ENCODE peak calls at places on chromosome 19, in seven cellular contexts. B, G, H, F, D, Z and X are unnamed samples.

GRCh38 chr19:53906211-53907192 is 2.6 kb upstream of the CACNG7 start:
- DNase-seq in B (no peak), G (no peak), H (peak), F (peak), D (no peak), Z (no peak), X (no peak)

GRCh38 chr19:34120846-34121639 is 51.3 kb upstream of the LSM14A start:
- DNase-seq in B (no peak), G (peak), H (peak), F (peak), D (peak), Z (no peak), X (no peak)

GRCh38 chr19:3577741-3578344 is 5.1 kb downstream of the HMG20B start:
- DNase-seq in B (no peak), G (no peak), H (no peak), F (no peak), D (no peak), Z (no peak), X (no peak)

GRCh38 chr19:7738023-7738422 is 6.1 kb upstream of the CLEC4G start:
- DNase-seq in B (no peak), G (no peak), H (no peak), F (no peak), D (peak), Z (no peak), X (no peak)

GRCh38 chr19:56111601-56112312 is 9.3 kb downstream of the ZNF787 start:
- DNase-seq in B (no peak), G (no peak), H (no peak), F (peak), D (no peak), Z (no peak), X (peak)

GRCh38 chr19:22503524-22503923 is 81.4 kb upstream of the ZNF98 start:
- DNase-seq in B (no peak), G (no peak), H (no peak), F (no peak), D (no peak), Z (no peak), X (no peak)

GRCh38 chr19:4594199-4594598 is 34.7 kb upstream of the SEMA6B start:
- DNase-seq in B (no peak), G (no peak), H (no peak), F (no peak), D (no peak), Z (no peak), X (no peak)

GRCh38 chr19:53112286-53112685 is 9.1 kb upstream of the ZNF160 start:
- DNase-seq in B (no peak), G (no peak), H (no peak), F (no peak), D (peak), Z (no peak), X (no peak)

DNA sequence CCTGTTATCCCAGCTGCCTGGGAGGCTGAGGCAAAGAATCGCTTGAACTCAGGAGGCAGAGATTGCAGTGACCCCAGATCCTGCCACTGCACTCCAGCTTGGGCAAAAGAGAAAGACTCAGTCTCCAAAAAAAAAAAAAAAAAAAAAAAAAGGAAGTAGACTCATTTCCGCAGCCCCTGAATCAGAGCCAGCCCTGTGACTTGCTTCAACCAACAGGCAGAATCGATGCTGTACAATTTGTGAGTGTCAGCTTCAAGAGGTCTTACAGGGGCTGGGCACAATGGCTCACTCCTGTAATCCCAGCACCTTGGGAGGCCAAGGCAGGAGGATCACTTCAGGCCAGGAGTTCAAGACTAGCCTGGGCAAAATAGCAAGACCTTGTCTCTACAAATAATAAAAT is 12.8 kb downstream of the ANKRD27 start:
- DNase-seq in B (no peak), G (peak), H (peak), F (peak), D (no peak), Z (no peak), X (peak)
- TF ChIP-seq CTCF in B (no peak), G (no peak), H (no peak), F (no peak), D (no peak), Z (no peak), X (no peak)

GRCh38 chr19:37172368-37173366 is at the start of gene ZNF585A:
- DNase-seq in B (peak), G (peak), H (peak), F (peak), D (peak), Z (peak), X (peak)
- TF ChIP-seq CTCF in B (peak), G (peak), H (peak), F (no peak), D (peak), Z (peak), X (no peak)

GRCh38 chr19:40191836-40192646 is 815 bp downstream of the MAP3K10 start:
- DNase-seq in B (no peak), G (peak), H (peak), F (no peak), D (no peak), Z (no peak), X (no peak)
- TF ChIP-seq CTCF in B (peak), G (no peak), H (no peak), F (no peak), D (no peak), Z (peak), X (no peak)

DNA sequence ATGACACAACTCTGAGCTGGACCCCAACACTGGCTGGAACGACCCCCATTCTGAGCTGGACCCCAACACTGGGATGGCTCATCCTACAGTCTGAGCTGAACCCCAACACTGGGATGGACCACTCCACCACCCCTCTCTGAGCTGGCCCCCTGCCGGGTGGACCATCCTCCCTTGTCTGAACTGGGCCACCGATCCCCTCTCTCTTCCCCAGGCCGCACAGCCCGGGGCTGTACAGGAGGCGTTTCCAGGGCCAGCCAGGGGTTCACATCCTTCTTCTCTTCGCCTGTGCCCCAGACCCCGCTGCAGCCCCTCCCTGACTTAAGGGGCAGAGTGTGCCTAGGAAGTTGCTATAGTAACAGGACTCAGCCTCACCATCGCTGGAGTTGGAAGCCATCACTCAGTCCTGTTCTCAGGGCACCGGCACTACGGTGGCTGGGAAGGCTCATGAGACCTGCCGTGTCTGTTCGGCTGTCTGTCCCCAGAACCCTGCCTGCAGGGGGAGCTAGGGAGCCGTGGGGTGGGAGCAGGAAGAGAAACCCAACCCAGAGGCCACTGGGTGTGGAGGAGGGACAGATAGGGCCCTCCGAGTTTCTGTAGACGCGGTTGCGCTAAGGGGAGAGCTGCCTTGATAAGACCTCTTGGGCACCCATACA is 3.7 kb downstream of the PRKACA start:
- DNase-seq in B (no peak), G (no peak), H (no peak), F (peak), D (no peak), Z (no peak), X (no peak)
- TF ChIP-seq CTCF in B (peak), G (no peak), H (peak), F (peak), D (peak), Z (peak), X (peak)

DNA sequence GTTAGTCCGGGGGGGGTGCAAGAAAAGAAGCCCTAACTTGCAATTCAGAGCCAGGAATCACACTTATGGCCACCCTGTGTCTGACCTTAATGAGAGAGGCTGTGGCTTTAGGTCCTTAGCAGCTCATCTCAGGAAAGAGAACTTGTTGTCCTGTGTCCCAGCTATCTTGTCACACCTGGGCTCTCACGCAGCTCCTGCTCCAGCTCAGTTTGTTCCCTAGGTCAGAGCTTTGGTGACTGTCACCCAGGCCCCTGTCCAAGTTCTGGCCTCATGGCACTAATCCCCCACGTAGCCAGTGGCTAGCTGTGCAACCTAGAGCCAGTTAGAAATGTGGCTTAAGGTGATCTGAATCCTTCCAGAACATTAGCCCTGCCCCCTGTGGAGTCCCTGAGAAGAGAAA is 28.6 kb downstream of the POP4 start:
- DNase-seq in B (no peak), G (no peak), H (no peak), F (no peak), D (no peak), Z (no peak), X (no peak)
- TF ChIP-seq CTCF in B (no peak), G (no peak), H (no peak), F (no peak), D (no peak), Z (no peak), X (no peak)

GRCh38 chr19:32652893-32653625 is 21.9 kb downstream of the ANKRD27 start:
- DNase-seq in B (no peak), G (peak), H (peak), F (no peak), D (no peak), Z (peak), X (no peak)
- TF ChIP-seq CTCF in B (no peak), G (no peak), H (no peak), F (no peak), D (no peak), Z (no peak), X (no peak)